ENCODE peak calls at places on chromosome 5, in ten cellular contexts. Z is gastroesophageal sphincter; A is upper lobe of right lung; N is stimulated activated effector memory CD8-positive, alpha-beta T cell treated with anti-CD3 and anti-CD28 coated beads, Interleukin-12 subunit alpha, Interleukin-12 subunit beta, amount 100 ng/mL, for 72 hours; O is activated CD4-positive, alpha-beta T cell treated with anti-CD3 and anti-CD28 coated beads for 36 hours; M is naive thymus-derived CD8-positive, alpha-beta T cell; U is heart left ventricle; K is sciatic nerve; F is activated T-cell treated with anti-CD3 and anti-CD28 coated beads, Interleukin-2, amount 50 U/mL, for 72 hours; S is right cardiac atrium. W is an unnamed sample.
A peak's percentile ranks its signal among the peaks of the same experiment; 100 is the strongest.

GRCh38 chr5:112004867-112005532 is 248.0 kb upstream of the NREP start:
- ATAC-seq in Z (no peak), A (no peak), N (no peak), O (no peak), M (no peak), U (peak; percentile 20), K (peak; percentile 66), F (no peak), S (no peak), W (peak; percentile 33)

GRCh38 chr5:84825616-84826015 is 440.9 kb upstream of the EDIL3 start:
- ATAC-seq in Z (no peak), A (no peak), N (no peak), O (no peak), M (no peak), U (no peak), K (no peak), F (no peak), S (no peak), W (no peak)

GRCh38 chr5:58599217-58599616 is 16.3 kb downstream of the RAB3C start:
- ATAC-seq in Z (no peak), A (no peak), N (peak; percentile 51), O (no peak), M (no peak), U (no peak), K (no peak), F (peak; percentile 29), S (no peak), W (no peak)

GRCh38 chr5:91875133-91875779 is 492.1 kb upstream of the ARRDC3 start:
- ATAC-seq in Z (no peak), A (no peak), N (no peak), O (no peak), M (no peak), U (no peak), K (no peak), F (no peak), S (no peak), W (no peak)

GRCh38 chr5:132226516-132227234 is 978 bp downstream of the P4HA2 start:
- ATAC-seq in Z (no peak), A (peak; percentile 7), N (no peak), O (no peak), M (no peak), U (peak; percentile 8), K (peak; percentile 31), F (no peak), S (peak; percentile 28), W (no peak)

GRCh38 chr5:38009754-38010386 is 170.0 kb upstream of the GDNF start:
- ATAC-seq in Z (no peak), A (no peak), N (no peak), O (no peak), M (no peak), U (no peak), K (no peak), F (no peak), S (no peak), W (no peak)

GRCh38 chr5:140556438-140556837 is 835 bp downstream of the SRA1 start:
- ATAC-seq in Z (no peak), A (no peak), N (no peak), O (no peak), M (no peak), U (no peak), K (no peak), F (no peak), S (no peak), W (no peak)

GRCh38 chr5:121949885-121950284 is 11.9 kb upstream of the SRFBP1 start:
- ATAC-seq in Z (no peak), A (peak; percentile 73), N (no peak), O (no peak), M (no peak), U (peak; percentile 39), K (peak; percentile 62), F (peak; percentile 44), S (no peak), W (peak; percentile 36)

GRCh38 chr5:116856271-116856670 is 281.6 kb upstream of the SEMA6A start:
- ATAC-seq in Z (no peak), A (no peak), N (no peak), O (no peak), M (no peak), U (no peak), K (no peak), F (no peak), S (no peak), W (no peak)

GRCh38 chr5:122447072-122447471 is 135.0 kb downstream of the SNCAIP start:
- ATAC-seq in Z (no peak), A (no peak), N (no peak), O (no peak), M (no peak), U (no peak), K (no peak), F (no peak), S (no peak), W (no peak)

GRCh38 chr5:95644351-95645042 is 2.1 kb upstream of the RFESD start:
- ATAC-seq in Z (no peak), A (peak; percentile 21), N (peak; percentile 29), O (peak; percentile 23), M (peak; percentile 15), U (peak; percentile 12), K (peak; percentile 8), F (no peak), S (no peak), W (no peak)

GRCh38 chr5:131285637-131286399 is 22.0 kb downstream of the CDC42SE2 start:
- ATAC-seq in Z (no peak), A (no peak), N (peak; percentile 56), O (peak; percentile 33), M (peak; percentile 9), U (no peak), K (no peak), F (peak; percentile 28), S (no peak), W (no peak)

GRCh38 chr5:34533582-34534236 is 122.4 kb upstream of the RAI14 start:
- ATAC-seq in Z (no peak), A (peak; percentile 62), N (no peak), O (no peak), M (no peak), U (no peak), K (no peak), F (no peak), S (no peak), W (no peak)

GRCh38 chr5:135343417-135343816 is 55.6 kb downstream of the MACROH2A1 start:
- ATAC-seq in Z (no peak), A (no peak), N (no peak), O (no peak), M (no peak), U (peak; percentile 41), K (no peak), F (no peak), S (no peak), W (no peak)

GRCh38 chr5:76818844-76819831 is at the start of gene F2RL1:
- ATAC-seq in Z (peak; percentile 48), A (peak; percentile 95), N (peak; percentile 65), O (peak; percentile 70), M (peak; percentile 73), U (peak; percentile 86), K (peak; percentile 50), F (peak; percentile 70), S (peak; percentile 83), W (peak; percentile 94)

GRCh38 chr5:73233053-73233460 is 60.1 kb downstream of the TMEM174 start:
- ATAC-seq in Z (no peak), A (no peak), N (peak; percentile 33), O (no peak), M (peak; percentile 23), U (peak; percentile 12), K (peak; percentile 4), F (no peak), S (peak; percentile 14), W (no peak)

GRCh38 chr5:17374973-17375844 is 122.8 kb upstream of the TAF11L2 start:
- ATAC-seq in Z (no peak), A (no peak), N (no peak), O (no peak), M (no peak), U (no peak), K (no peak), F (no peak), S (no peak), W (no peak)

GRCh38 chr5:145856285-145856818 is 16.5 kb downstream of the GRXCR2 start:
- ATAC-seq in Z (peak; percentile 80), A (peak; percentile 65), N (peak; percentile 58), O (peak; percentile 99), M (no peak), U (peak; percentile 85), K (peak; percentile 85), F (peak; percentile 86), S (peak; percentile 80), W (peak; percentile 40)

GRCh38 chr5:134967607-134968006 is at the start of gene CATSPER3:
- ATAC-seq in Z (no peak), A (no peak), N (no peak), O (no peak), M (no peak), U (no peak), K (no peak), F (no peak), S (no peak), W (no peak)

GRCh38 chr5:135526924-135527323 is 8.8 kb downstream of the NEUROG1 start:
- ATAC-seq in Z (no peak), A (no peak), N (no peak), O (no peak), M (no peak), U (no peak), K (no peak), F (no peak), S (no peak), W (no peak)

GRCh38 chr5:61202213-61202612 is 39.9 kb upstream of the SMIM15 start:
- ATAC-seq in Z (no peak), A (no peak), N (peak; percentile 99), O (peak; percentile 92), M (no peak), U (no peak), K (no peak), F (peak; percentile 93), S (no peak), W (no peak)

GRCh38 chr5:12023614-12024241 is 119.5 kb upstream of the CTNND2 start:
- ATAC-seq in Z (no peak), A (peak; percentile 56), N (no peak), O (no peak), M (no peak), U (no peak), K (no peak), F (no peak), S (no peak), W (no peak)

GRCh38 chr5:35482167-35482755 is 135.4 kb upstream of the SPEF2 start:
- ATAC-seq in Z (no peak), A (no peak), N (no peak), O (no peak), M (no peak), U (no peak), K (no peak), F (no peak), S (no peak), W (no peak)

GRCh38 chr5:174446988-174447387 is 277.4 kb upstream of the MSX2 start:
- ATAC-seq in Z (no peak), A (no peak), N (no peak), O (no peak), M (no peak), U (no peak), K (no peak), F (no peak), S (no peak), W (no peak)

GRCh38 chr5:56345352-56345751 is 112.2 kb upstream of the ANKRD55 start:
- ATAC-seq in Z (no peak), A (no peak), N (no peak), O (no peak), M (no peak), U (no peak), K (no peak), F (no peak), S (no peak), W (no peak)

GRCh38 chr5:167217097-167217743 is 1074.2 kb upstream of the WWC1 start:
- ATAC-seq in Z (no peak), A (no peak), N (no peak), O (no peak), M (no peak), U (no peak), K (no peak), F (no peak), S (no peak), W (no peak)

GRCh38 chr5:68140763-68141162 is 74.8 kb upstream of the PIK3R1 start:
- ATAC-seq in Z (no peak), A (no peak), N (no peak), O (no peak), M (no peak), U (no peak), K (no peak), F (no peak), S (no peak), W (no peak)

W was measured in esophagus mucosa.